ENCODE peak calls at places on chromosomes 7 and 10, in ten cellular contexts. H, I, J, R, K, N, X, S, W and U are unnamed samples.

GRCh38 chr10:70619271-70620019 is 16.9 kb upstream of the PRF1 start:
- DNase-seq in H (no peak), R (no peak), N (no peak), J (peak), K (no peak), W (peak), I (no peak), X (no peak), S (peak), U (no peak)

GRCh38 chr10:23364378-23364777 is 19.8 kb upstream of the C10orf67 start:
- DNase-seq in H (no peak), S (no peak), N (no peak), J (no peak), R (no peak), W (no peak), K (no peak), X (no peak), I (no peak), U (no peak)

GRCh38 chr7:104264281-104264680 is 56.5 kb upstream of the ORC5 start:
- DNase-seq in N (no peak), W (peak), X (no peak), H (no peak), J (peak), I (no peak), K (no peak), S (peak), R (no peak), U (no peak)

GRCh38 chr7:87339373-87339897 is 6.0 kb upstream of the CROT start:
- DNase-seq in J (no peak), R (no peak), H (no peak), N (no peak), X (no peak), W (peak), I (no peak), K (no peak), S (no peak), U (no peak)

GRCh38 chr10:5272065-5272803 is 75.6 kb downstream of the AKR1C4 start:
- DNase-seq in K (no peak), I (no peak), W (no peak), N (no peak), S (no peak), X (no peak), J (no peak), H (no peak), R (no peak), U (no peak)

GRCh38 chr7:27102578-27103442 is at the start of gene HOXA2:
- DNase-seq in S (no peak), W (no peak), I (no peak), J (no peak), K (no peak), N (no peak), H (no peak), R (peak), X (no peak), U (no peak)

GRCh38 chr10:127196227-127196954 is at the start of gene INSYN2A:
- DNase-seq in W (peak), I (peak), N (no peak), S (peak), X (no peak), K (peak), J (peak), H (no peak), R (peak), U (no peak)

GRCh38 chr10:113709221-113709838 is 29.6 kb downstream of the CASP7 start:
- DNase-seq in K (no peak), N (no peak), W (peak), I (no peak), H (no peak), S (peak), R (peak), X (peak), J (peak), U (no peak)

GRCh38 chr7:43942997-43943701 is 16.9 kb downstream of the UBE2D4 start:
- DNase-seq in R (no peak), X (no peak), N (no peak), I (no peak), J (no peak), H (no peak), S (no peak), K (no peak), W (no peak), U (no peak)

GRCh38 chr7:37395618-37396259 is 52.9 kb downstream of the ELMO1 start:
- DNase-seq in H (no peak), S (no peak), K (no peak), N (no peak), X (no peak), R (peak), W (no peak), I (no peak), J (no peak), U (no peak)

GRCh38 chr10:61899045-61899444 is 2.5 kb upstream of the ARID5B start:
- DNase-seq in X (no peak), K (no peak), N (no peak), S (peak), W (peak), J (peak), I (no peak), H (no peak), R (peak), U (no peak)